ENCODE peak calls at places on chromosomes 3 and 15, in four cellular contexts. Z, S, A and P are unnamed samples.

GRCh38 chr15:38593523-38593922 is 28.9 kb upstream of the RASGRP1 start:
- DNase-seq in Z (no peak), S (no peak), A (no peak), P (no peak)

GRCh38 chr3:58577269-58577821 is at the start of gene FAM107A:
- DNase-seq in Z (no peak), S (no peak), A (no peak), P (peak)

GRCh38 chr3:98350082-98350481 is 3.6 kb upstream of the OR5K4 start:
- DNase-seq in Z (no peak), S (no peak), A (no peak), P (no peak)

GRCh38 chr15:63176302-63176701 is 13.1 kb upstream of the RAB8B start:
- DNase-seq in Z (no peak), S (no peak), A (no peak), P (no peak)

GRCh38 chr3:31105438-31106077 is 211.1 kb upstream of the GADL1 start:
- DNase-seq in Z (peak), S (no peak), A (no peak), P (peak)

GRCh38 chr15:46525984-46526725 is 891.3 kb downstream of the SQOR start:
- DNase-seq in Z (no peak), S (no peak), A (no peak), P (no peak)

GRCh38 chr3:114660124-114660523 is 366.3 kb downstream of the TIGIT start:
- DNase-seq in Z (no peak), S (no peak), A (no peak), P (peak)

GRCh38 chr3:70861855-70862254 is 549.4 kb upstream of the MDFIC2 start:
- DNase-seq in Z (no peak), S (no peak), A (no peak), P (no peak)

GRCh38 chr3:24158756-24159155 is 213.7 kb downstream of the NR1D2 start:
- DNase-seq in Z (no peak), S (no peak), A (no peak), P (no peak)

GRCh38 chr3:102295756-102296155 is 139.1 kb upstream of the ZPLD1 start:
- DNase-seq in Z (no peak), S (no peak), A (no peak), P (no peak)

GRCh38 chr3:144341461-144341860 is 369.8 kb downstream of the DIPK2A start:
- DNase-seq in Z (no peak), S (no peak), A (no peak), P (no peak)

GRCh38 chr3:57967590-57967989 is 40.6 kb upstream of the FLNB start:
- DNase-seq in Z (no peak), S (no peak), A (no peak), P (no peak)

GRCh38 chr15:87940763-87941162 is 315.8 kb downstream of the NTRK3 start:
- DNase-seq in Z (no peak), S (no peak), A (no peak), P (no peak)

GRCh38 chr3:42014443-42014945 is 52.6 kb upstream of the ULK4 start:
- DNase-seq in Z (peak), S (no peak), A (no peak), P (no peak)